ENCODE peak calls at places on chromosomes 16 and 17, in six cellular contexts. G, N, K, Y, Q and Z are unnamed samples.

GRCh38 chr17:82247856-82248671 is 19.2 kb downstream of the SLC16A3 start:
- DNase-seq in G (no peak), K (no peak), Y (no peak), Q (no peak), N (no peak), Z (no peak)

GRCh38 chr16:4052801-4053662 is 63.2 kb downstream of the ADCY9 start:
- DNase-seq in G (no peak), Q (peak; percentile 30), N (peak; percentile 49), K (no peak), Y (no peak), Z (no peak)

GRCh38 chr17:35846055-35846809 is 22.5 kb downstream of the HEATR9 start:
- DNase-seq in K (no peak), Y (no peak), Q (no peak), G (no peak), N (no peak), Z (no peak)

GRCh38 chr16:12612598-12613101 is 191.0 kb downstream of the CPPED1 start:
- DNase-seq in G (no peak), Q (no peak), Y (no peak), K (no peak), N (no peak), Z (no peak)

GRCh38 chr16:20849587-20850390 is 43.5 kb downstream of the REXO5 start:
- DNase-seq in G (peak; percentile 81), Y (peak; percentile 36), N (peak; percentile 73), K (peak; percentile 79), Q (peak; percentile 89), Z (peak; percentile 69)

GRCh38 chr17:43378766-43379165 is 20.0 kb upstream of the ARL4D start:
- DNase-seq in N (no peak), Q (peak; percentile 36), K (no peak), G (no peak), Y (no peak), Z (no peak)

GRCh38 chr16:1708768-1709180 is 2.8 kb downstream of the MAPK8IP3 start:
- DNase-seq in Y (no peak), K (peak; percentile 20), Q (no peak), N (no peak), G (no peak), Z (no peak)

GRCh38 chr17:4593021-4593797 is 8.9 kb downstream of the SMTNL2 start:
- DNase-seq in G (no peak), Q (no peak), K (no peak), Y (no peak), N (no peak), Z (no peak)

GRCh38 chr17:30323262-30323894 is 10.5 kb downstream of the TMIGD1 start:
- DNase-seq in G (peak; percentile 79), N (no peak), Y (no peak), Q (no peak), K (no peak), Z (peak; percentile 82)

GRCh38 chr16:1037023-1037933 is 35.3 kb upstream of the SSTR5 start:
- DNase-seq in K (no peak), N (no peak), G (peak; percentile 7), Y (no peak), Q (no peak), Z (no peak)

GRCh38 chr17:50950002-50950877 is 84.1 kb upstream of the TOB1 start:
- DNase-seq in K (peak; percentile 71), N (peak; percentile 67), G (peak; percentile 87), Q (peak; percentile 96), Y (peak; percentile 10), Z (peak; percentile 53)

GRCh38 chr16:88769617-88770458 is 15.2 kb downstream of the PIEZO1 start:
- DNase-seq in N (no peak), K (peak; percentile 94), G (peak; percentile 84), Q (peak; percentile 97), Y (no peak), Z (peak; percentile 90)

GRCh38 chr16:67177743-67178699 is 5.7 kb downstream of the MATCAP1 start:
- DNase-seq in N (peak; percentile 62), K (no peak), Y (no peak), Q (peak; percentile 97), G (peak; percentile 39), Z (no peak)

GRCh38 chr16:67516296-67517177 is 12.1 kb upstream of the RIPOR1 start:
- DNase-seq in G (no peak), Y (no peak), K (no peak), N (peak; percentile 73), Q (no peak), Z (no peak)

GRCh38 chr16:46673320-46674013 is 15.5 kb downstream of the VPS35 start:
- DNase-seq in Y (no peak), N (peak; percentile 70), K (peak; percentile 77), G (peak; percentile 65), Q (peak; percentile 82), Z (peak; percentile 81)

GRCh38 chr17:65592131-65592965 is 30.9 kb upstream of the AXIN2 start:
- DNase-seq in G (no peak), N (no peak), K (no peak), Y (no peak), Q (peak; percentile 69), Z (no peak)

GRCh38 chr16:17038415-17038814 is 432.3 kb downstream of the XYLT1 start:
- DNase-seq in G (no peak), K (no peak), Q (no peak), N (no peak), Y (no peak), Z (no peak)

GRCh38 chr17:418421-418751 is 65.8 kb upstream of the RPH3AL start:
- DNase-seq in Y (no peak), G (peak; percentile 3), Q (no peak), N (no peak), K (no peak), Z (no peak)

GRCh38 chr17:65359016-65359415 is 202.4 kb downstream of the AXIN2 start:
- DNase-seq in N (peak; percentile 89), G (no peak), Q (no peak), K (no peak), Y (no peak), Z (no peak)

GRCh38 chr17:18025596-18026407 is 13.2 kb downstream of the ATPAF2 start:
- DNase-seq in Y (no peak), N (peak; percentile 70), Q (no peak), G (no peak), K (no peak), Z (no peak)

GRCh38 chr17:49748791-49749190 is 15.1 kb downstream of the FAM117A start:
- DNase-seq in G (no peak), Y (peak; percentile 10), K (no peak), Q (no peak), N (no peak), Z (peak; percentile 80)

GRCh38 chr17:50688168-50688719 is 19.5 kb downstream of the ANKRD40 start:
- DNase-seq in Y (no peak), K (no peak), N (no peak), G (no peak), Q (no peak), Z (no peak)

GRCh38 chr17:42844271-42844670 is at the start of gene AOC2:
- DNase-seq in K (no peak), N (peak; percentile 19), Y (no peak), G (no peak), Q (no peak), Z (no peak)

GRCh38 chr17:15981208-15981607 is 18.3 kb downstream of the ZSWIM7 start:
- DNase-seq in N (no peak), K (no peak), Q (no peak), Y (no peak), G (peak; percentile 26), Z (no peak)

GRCh38 chr16:21684199-21684598 is 20.4 kb downstream of the OTOA start:
- DNase-seq in N (peak; percentile 3), Y (no peak), G (peak; percentile 29), Q (peak; percentile 80), K (peak; percentile 54), Z (peak; percentile 39)

GRCh38 chr17:41739661-41740352 is 5.4 kb upstream of the HAP1 start:
- DNase-seq in Q (no peak), Y (no peak), K (no peak), G (no peak), N (no peak), Z (no peak)

GRCh38 chr17:17168401-17168800 is 37.7 kb downstream of the PLD6 start:
- DNase-seq in N (no peak), Y (no peak), K (no peak), G (no peak), Q (no peak), Z (no peak)

GRCh38 chr17:42684929-42685556 is 2.7 kb downstream of the CNTNAP1 start:
- DNase-seq in Q (no peak), G (no peak), N (no peak), K (no peak), Y (no peak), Z (no peak)

GRCh38 chr17:82586576-82587233 is 61.5 kb downstream of the WDR45B start:
- DNase-seq in G (no peak), Q (no peak), N (no peak), K (no peak), Y (no peak), Z (no peak)

GRCh38 chr16:27195941-27196595 is 7.3 kb upstream of the KDM8 start:
- DNase-seq in G (no peak), N (no peak), K (no peak), Q (no peak), Y (no peak), Z (no peak)